ENCODE peak calls at places on chromosomes 5 and 9, in six cellular contexts. L is PC-3, D is neural progenitor cell, N is GM23248, W is HCT116, J is MM.1S. I is an unnamed sample.

GRCh38 chr5:121870489-121870888 is 18.8 kb downstream of the FTMT start:
- DNase-seq in L (peak; percentile 31), D (peak; percentile 29), N (peak; percentile 2), W (peak; percentile 4), J (no peak), I (peak; percentile 38)

GRCh38 chr5:140868721-140869554 is at the start of gene PCDHA11:
- DNase-seq in L (no peak), D (peak; percentile 63), N (peak; percentile 2), W (peak; percentile 8), J (peak; percentile 69), I (no peak)

GRCh38 chr9:13513262-13513661 is 233.8 kb upstream of the MPDZ start:
- DNase-seq in L (no peak), D (no peak), N (no peak), W (no peak), J (no peak), I (peak; percentile 37)

GRCh38 chr9:13457795-13458194 is 178.3 kb upstream of the MPDZ start:
- DNase-seq in L (no peak), D (no peak), N (no peak), W (no peak), J (no peak), I (no peak)

GRCh38 chr5:181241393-181241975 is 2.2 kb downstream of the RACK1 start:
- DNase-seq in L (peak; percentile 81), D (no peak), N (peak; percentile 96), W (no peak), J (peak; percentile 78), I (peak; percentile 65)

GRCh38 chr5:135497971-135498661 is 37.6 kb downstream of the NEUROG1 start:
- DNase-seq in L (peak; percentile 47), D (no peak), N (peak; percentile 29), W (no peak), J (no peak), I (no peak)

GRCh38 chr5:78295035-78295961 is 800 bp upstream of the AP3B1 start:
- DNase-seq in L (peak; percentile 60), D (peak; percentile 47), N (peak; percentile 62), W (peak; percentile 41), J (peak; percentile 66), I (peak; percentile 70)

GRCh38 chr5:122099060-122099790 is 21.2 kb upstream of the LOX start:
- DNase-seq in L (peak; percentile 79), D (no peak), N (peak; percentile 94), W (peak; percentile 51), J (no peak), I (peak; percentile 45)

GRCh38 chr9:132181796-132182521 is 20.1 kb downstream of the NTNG2 start:
- DNase-seq in L (no peak), D (peak; percentile 62), N (peak; percentile 42), W (no peak), J (no peak), I (no peak)

GRCh38 chr5:8864053-8864452 is 681.8 kb downstream of the SEMA5A start:
- DNase-seq in L (peak; percentile 85), D (peak; percentile 56), N (peak; percentile 37), W (no peak), J (peak; percentile 29), I (no peak)

GRCh38 chr5:171149333-171149732 is 159.7 kb upstream of the TLX3 start:
- DNase-seq in L (no peak), D (no peak), N (no peak), W (no peak), J (peak; percentile 71), I (no peak)

GRCh38 chr5:136979131-136979530 is 520.0 kb downstream of the SPOCK1 start:
- DNase-seq in L (no peak), D (no peak), N (peak; percentile 6), W (no peak), J (no peak), I (no peak)

GRCh38 chr5:134586866-134587524 is 45.6 kb downstream of the SAR1B start:
- DNase-seq in L (peak; percentile 78), D (peak; percentile 90), N (peak; percentile 89), W (peak; percentile 85), J (peak; percentile 83), I (peak; percentile 89)

GRCh38 chr9:93958121-93958874 is 3.1 kb upstream of the BARX1 start:
- DNase-seq in L (no peak), D (peak; percentile 74), N (no peak), W (no peak), J (no peak), I (peak; percentile 69)
- TF ChIP-seq EZH2 in L (no peak), D (peak; percentile 86), N (no peak), W (no peak), J (no peak), I (peak; percentile 89)

GRCh38 chr9:36207546-36208012 is 16.9 kb downstream of the CLTA start:
- DNase-seq in L (peak; percentile 34), D (no peak), N (peak; percentile 81), W (no peak), J (no peak), I (no peak)
- H3K4me2 ChIP-seq in L (peak overlapping the region; percentile 28), D (no peak overlapping the region), N (peak overlapping the region; percentile 66), W (no peak overlapping the region), J (no peak overlapping the region), I (no peak overlapping the region)

GRCh38 chr9:125601986-125602385 is 105.0 kb downstream of the MAPKAP1 start:
- DNase-seq in L (no peak), D (no peak), N (no peak), W (no peak), J (no peak), I (no peak)
- TF ChIP-seq EZH2phosphoT487 in L (no peak), D (no peak), N (no peak), W (no peak), J (no peak), I (no peak)

GRCh38 chr5:58890265-58890664 is 307.4 kb downstream of the RAB3C start:
- DNase-seq in L (no peak), D (no peak), N (no peak), W (no peak), J (no peak), I (no peak)

GRCh38 chr5:58887721-58888409 is 305.0 kb downstream of the RAB3C start:
- DNase-seq in L (no peak), D (no peak), N (peak; percentile 5), W (no peak), J (no peak), I (no peak)

GRCh38 chr5:58887311-58887710 is 304.4 kb downstream of the RAB3C start:
- DNase-seq in L (no peak), D (no peak), N (no peak), W (no peak), J (no peak), I (no peak)

GRCh38 chr5:58885265-58885664 is 302.4 kb downstream of the RAB3C start:
- DNase-seq in L (no peak), D (no peak), N (no peak), W (no peak), J (no peak), I (no peak)

GRCh38 chr5:58886315-58887207 is 303.7 kb downstream of the RAB3C start:
- DNase-seq in L (peak; percentile 60), D (peak; percentile 76), N (peak; percentile 76), W (peak; percentile 28), J (peak; percentile 64), I (peak; percentile 83)
- TF ChIP-seq EZH2 in L (no peak), D (no peak), N (no peak), W (no peak), J (no peak), I (no peak)

GRCh38 chr9:715310-715709 is 126.2 kb upstream of the DMRT1 start:
- DNase-seq in L (no peak), D (no peak), N (no peak), W (no peak), J (no peak), I (no peak)
- H3K4me2 ChIP-seq in L (no peak overlapping the region), D (no peak overlapping the region), N (peak overlapping the region; percentile 56), W (no peak overlapping the region), J (no peak overlapping the region), I (peak overlapping the region; percentile 49)

DNA sequence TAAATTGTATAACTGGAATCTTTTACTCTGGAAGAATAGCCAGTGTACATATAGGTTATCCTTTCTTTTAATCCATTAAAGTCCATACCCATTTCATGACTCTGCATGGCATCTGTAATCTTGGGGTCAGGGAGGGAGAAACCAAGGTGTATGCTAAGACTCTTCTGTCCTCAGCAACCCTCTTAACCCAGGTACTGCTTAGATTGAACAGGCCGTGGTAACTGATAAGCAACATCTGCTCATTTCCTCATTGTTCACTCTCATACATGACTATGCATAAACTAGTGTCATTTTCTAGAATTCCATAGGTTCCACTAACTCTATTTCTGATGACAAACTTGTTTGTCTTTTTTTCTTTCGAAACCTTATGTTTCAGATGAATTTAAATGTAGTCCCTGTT is 69.3 kb upstream of the IFNE start:
- DNase-seq in L (no peak), D (no peak), N (no peak), W (no peak), J (no peak), I (no peak)
- TF ChIP-seq EZH2phosphoT487 in L (no peak), D (no peak), N (no peak), W (no peak), J (no peak), I (no peak)

I was measured in hepatocyte.